ENCODE peak calls at places on chromosomes 16 and 17, in eight cellular contexts. G, Q, L, P, R, A, K and H are unnamed samples.

GRCh38 chr17:44192750-44193149 is 6.0 kb downstream of the TMUB2 start:
- DNase-seq in G (no peak), Q (no peak), L (no peak), P (no peak), R (no peak), A (no peak), K (no peak), H (no peak)

GRCh38 chr17:10053976-10054551 is 144.3 kb downstream of the GAS7 start:
- DNase-seq in G (no peak), Q (no peak), L (peak), P (no peak), R (no peak), A (no peak), K (no peak), H (no peak)

GRCh38 chr16:70715860-70716357 is 30.1 kb upstream of the MTSS2 start:
- DNase-seq in G (no peak), Q (no peak), L (no peak), P (no peak), R (peak), A (no peak), K (no peak), H (no peak)

GRCh38 chr16:8677481-8677880 is 3.1 kb downstream of the ABAT start:
- DNase-seq in G (no peak), Q (no peak), L (no peak), P (no peak), R (no peak), A (no peak), K (no peak), H (no peak)

GRCh38 chr16:23572394-23572793 is 14.9 kb downstream of the UBFD1 start:
- DNase-seq in G (no peak), Q (no peak), L (no peak), P (no peak), R (no peak), A (no peak), K (no peak), H (no peak)

GRCh38 chr17:74446551-74447500 is 14.9 kb downstream of the GPRC5C start:
- DNase-seq in G (no peak), Q (no peak), L (peak), P (no peak), R (peak), A (peak), K (peak), H (no peak)

GRCh38 chr17:43341705-43342600 is 56.8 kb upstream of the ARL4D start:
- DNase-seq in G (no peak), Q (no peak), L (no peak), P (no peak), R (no peak), A (no peak), K (no peak), H (no peak)

GRCh38 chr17:791807-792206 is 9.7 kb downstream of the MRM3 start:
- DNase-seq in G (no peak), Q (no peak), L (no peak), P (no peak), R (no peak), A (no peak), K (no peak), H (no peak)

GRCh38 chr17:38705803-38706624 is 941 bp downstream of the MLLT6 start:
- DNase-seq in G (peak), Q (no peak), L (peak), P (peak), R (peak), A (peak), K (peak), H (no peak)

GRCh38 chr17:28925912-28926365 is 23.1 kb upstream of the DHRS13 start:
- DNase-seq in G (no peak), Q (no peak), L (no peak), P (no peak), R (no peak), A (no peak), K (no peak), H (no peak)

GRCh38 chr16:57648590-57649442 is 19.3 kb upstream of the ADGRG3 start:
- DNase-seq in G (peak), Q (peak), L (peak), P (peak), R (peak), A (no peak), K (peak), H (peak)

GRCh38 chr17:41734949-41735313 is 488 bp upstream of the HAP1 start:
- DNase-seq in G (no peak), Q (no peak), L (no peak), P (no peak), R (no peak), A (peak), K (no peak), H (no peak)

GRCh38 chr17:41733348-41734138 is 900 bp downstream of the HAP1 start:
- DNase-seq in G (no peak), Q (no peak), L (no peak), P (no peak), R (no peak), A (peak), K (no peak), H (no peak)

GRCh38 chr17:41731836-41732235 is 2.6 kb downstream of the HAP1 start:
- DNase-seq in G (no peak), Q (no peak), L (no peak), P (no peak), R (no peak), A (no peak), K (no peak), H (no peak)

GRCh38 chr17:41735744-41736143 is 1.3 kb upstream of the HAP1 start:
- DNase-seq in G (no peak), Q (no peak), L (no peak), P (no peak), R (no peak), A (no peak), K (no peak), H (no peak)

GRCh38 chr17:41734139-41734948 is at the start of gene HAP1:
- DNase-seq in G (no peak), Q (no peak), L (no peak), P (no peak), R (no peak), A (peak), K (no peak), H (no peak)
- TF ChIP-seq POLR2A in G (peak), Q (no peak), L (no peak), P (no peak), R (no peak), A (no peak), K (no peak), H (no peak)

GRCh38 chr17:80099291-80100034 is 1.9 kb upstream of the GAA start:
- DNase-seq in G (no peak), Q (no peak), L (no peak), P (no peak), R (no peak), A (no peak), K (no peak), H (no peak)

GRCh38 chr17:80100035-80100323 is 1.4 kb upstream of the GAA start:
- DNase-seq in G (no peak), Q (no peak), L (no peak), P (no peak), R (no peak), A (no peak), K (no peak), H (no peak)

GRCh38 chr17:80101946-80102706 is 745 bp downstream of the GAA start:
- DNase-seq in G (no peak), Q (no peak), L (no peak), P (no peak), R (no peak), A (no peak), K (no peak), H (no peak)

GRCh38 chr17:80103061-80103481 is 1.7 kb downstream of the GAA start:
- DNase-seq in G (no peak), Q (no peak), L (no peak), P (no peak), R (peak), A (no peak), K (no peak), H (no peak)

GRCh38 chr17:80101160-80101945 is at the start of gene GAA:
- DNase-seq in G (peak), Q (peak), L (peak), P (peak), R (peak), A (peak), K (peak), H (no peak)
- TF ChIP-seq POLR2A in G (no peak), Q (no peak), L (no peak), P (peak), R (no peak), A (peak), K (peak), H (peak)

GRCh38 chr16:31093132-31093703 is 1.4 kb downstream of the VKORC1 start:
- DNase-seq in G (peak), Q (no peak), L (no peak), P (no peak), R (no peak), A (no peak), K (no peak), H (no peak)
- TF ChIP-seq POLR2A in G (no peak), Q (no peak), L (no peak), P (no peak), R (no peak), A (no peak), K (no peak), H (no peak)

GRCh38 chr16:81522141-81522701 is 77.6 kb downstream of the CMIP start:
- DNase-seq in G (no peak), Q (no peak), L (no peak), P (no peak), R (no peak), A (no peak), K (no peak), H (no peak)

GRCh38 chr16:81520560-81521135 is 76.0 kb downstream of the CMIP start:
- DNase-seq in G (no peak), Q (no peak), L (no peak), P (no peak), R (no peak), A (no peak), K (no peak), H (no peak)

GRCh38 chr16:81519298-81520150 is 74.9 kb downstream of the CMIP start:
- DNase-seq in G (no peak), Q (no peak), L (no peak), P (no peak), R (no peak), A (no peak), K (no peak), H (no peak)

GRCh38 chr16:81520151-81520470 is 75.5 kb downstream of the CMIP start:
- DNase-seq in G (no peak), Q (no peak), L (no peak), P (no peak), R (no peak), A (no peak), K (no peak), H (no peak)

GRCh38 chr16:81521141-81521626 is 76.6 kb downstream of the CMIP start:
- DNase-seq in G (peak), Q (no peak), L (peak), P (peak), R (no peak), A (no peak), K (no peak), H (no peak)
- TF ChIP-seq POLR2A in G (no peak), Q (no peak), L (no peak), P (no peak), R (no peak), A (no peak), K (no peak), H (no peak)

GRCh38 chr17:82937411-82938371 is 97.9 kb upstream of the ZNF750 start:
- DNase-seq in G (peak), Q (peak), L (no peak), P (no peak), R (no peak), A (peak), K (no peak), H (no peak)

GRCh38 chr17:82940226-82941020 is 100.6 kb upstream of the ZNF750 start:
- DNase-seq in G (no peak), Q (peak), L (no peak), P (no peak), R (no peak), A (peak), K (no peak), H (no peak)

GRCh38 chr17:82941021-82942001 is 101.5 kb upstream of the ZNF750 start:
- DNase-seq in G (peak), Q (peak), L (no peak), P (no peak), R (no peak), A (peak), K (no peak), H (no peak)

GRCh38 chr17:82938486-82939212 is 98.8 kb upstream of the ZNF750 start:
- DNase-seq in G (no peak), Q (peak), L (no peak), P (no peak), R (no peak), A (no peak), K (no peak), H (no peak)

GRCh38 chr17:82939213-82940030 is 99.6 kb upstream of the ZNF750 start:
- DNase-seq in G (no peak), Q (peak), L (no peak), P (no peak), R (no peak), A (peak), K (no peak), H (no peak)
- TF ChIP-seq POLR2A in G (no peak), Q (no peak), L (no peak), P (no peak), R (no peak), A (no peak), K (no peak), H (no peak)